ENCODE peak calls at places on chromosomes 6 and 20, in five cellular contexts. One of them, this sample, is unnamed. For H3K4me1, the result is how much of the 10 kb centered on the place peaks cover.

GRCh38 chr20:33669224-33669623 is 2.5 kb downstream of the ACTL10 start:
- DNase-seq in GM23338: no peak
- DNase-seq in K562: no peak
- DNase-seq in HCT116: no peak
- DNase-seq in endothelial cell of umbilical vein: no peak
- DNase-seq in this sample: no peak

GRCh38 chr20:58127731-58128130 is 100.7 kb downstream of the ANKRD60 start:
- DNase-seq in GM23338: no peak
- DNase-seq in HCT116: peak
- DNase-seq in endothelial cell of umbilical vein: peak
- DNase-seq in K562: no peak
- DNase-seq in this sample: peak

GRCh38 chr6:166008441-166009369 is 158.9 kb downstream of the TBXT start:
- DNase-seq in HCT116: no peak
- DNase-seq in K562: no peak
- DNase-seq in endothelial cell of umbilical vein: no peak
- DNase-seq in GM23338: peak
- DNase-seq in this sample: no peak

GRCh38 chr6:142009647-142010046 is 123.1 kb upstream of the GJE1 start:
- DNase-seq in endothelial cell of umbilical vein: no peak
- DNase-seq in HCT116: peak
- DNase-seq in K562: no peak
- DNase-seq in GM23338: no peak
- DNase-seq in this sample: no peak

GRCh38 chr6:35046862-35047261 is 94.3 kb downstream of the TCP11 start:
- DNase-seq in GM23338: no peak
- DNase-seq in HCT116: no peak
- DNase-seq in K562: no peak
- DNase-seq in endothelial cell of umbilical vein: peak
- DNase-seq in this sample: no peak

GRCh38 chr6:122568865-122569264 is 41.3 kb upstream of the PKIB start:
- DNase-seq in K562: no peak
- DNase-seq in endothelial cell of umbilical vein: no peak
- DNase-seq in HCT116: no peak
- DNase-seq in GM23338: no peak
- DNase-seq in this sample: no peak

GRCh38 chr6:165031491-165031890 is 277.9 kb downstream of the C6orf118 start:
- DNase-seq in K562: no peak
- DNase-seq in HCT116: no peak
- DNase-seq in endothelial cell of umbilical vein: no peak
- DNase-seq in GM23338: no peak
- DNase-seq in this sample: no peak

GRCh38 chr6:20211941-20212391 is 303 bp downstream of the MBOAT1 start:
- DNase-seq in K562: peak
- DNase-seq in endothelial cell of umbilical vein: no peak
- DNase-seq in HCT116: no peak
- DNase-seq in GM23338: peak
- DNase-seq in this sample: no peak

GRCh38 chr6:104400844-104401243 is 458.9 kb downstream of the HACE1 start:
- DNase-seq in GM23338: peak
- DNase-seq in K562: no peak
- DNase-seq in HCT116: no peak
- DNase-seq in endothelial cell of umbilical vein: no peak
- DNase-seq in this sample: no peak

GRCh38 chr6:1678201-1678600 is 68.5 kb downstream of the FOXC1 start:
- DNase-seq in HCT116: no peak
- DNase-seq in K562: no peak
- DNase-seq in endothelial cell of umbilical vein: peak
- DNase-seq in GM23338: peak
- DNase-seq in this sample: no peak

GRCh38 chr6:134665029-134665723 is 284.7 kb downstream of the ALDH8A1 start:
- DNase-seq in endothelial cell of umbilical vein: no peak
- DNase-seq in K562: no peak
- DNase-seq in HCT116: no peak
- DNase-seq in GM23338: no peak
- DNase-seq in this sample: no peak

GRCh38 chr6:74431873-74432272 is 735.9 kb downstream of the CD109 start:
- DNase-seq in K562: no peak
- DNase-seq in endothelial cell of umbilical vein: no peak
- DNase-seq in GM23338: no peak
- DNase-seq in HCT116: no peak
- DNase-seq in this sample: no peak

GRCh38 chr20:38109025-38109541 is 56.0 kb downstream of the TGM2 start:
- DNase-seq in HCT116: no peak
- DNase-seq in K562: no peak
- DNase-seq in GM23338: no peak
- DNase-seq in endothelial cell of umbilical vein: no peak
- DNase-seq in this sample: no peak

GRCh38 chr20:7622399-7622961 is 317.8 kb downstream of the HAO1 start:
- DNase-seq in K562: no peak
- DNase-seq in HCT116: no peak
- DNase-seq in endothelial cell of umbilical vein: no peak
- DNase-seq in GM23338: no peak
- DNase-seq in this sample: no peak

GRCh38 chr6:55632953-55633352 is 54.0 kb upstream of the HMGCLL1 start:
- DNase-seq in endothelial cell of umbilical vein: no peak
- DNase-seq in HCT116: no peak
- DNase-seq in K562: no peak
- DNase-seq in GM23338: no peak
- DNase-seq in this sample: no peak

GRCh38 chr6:18242062-18242851 is 22.1 kb downstream of the DEK start:
- DNase-seq in HCT116: peak
- DNase-seq in K562: no peak
- DNase-seq in GM23338: no peak
- DNase-seq in endothelial cell of umbilical vein: peak
- DNase-seq in this sample: no peak

GRCh38 chr20:7736336-7736735 is 203.9 kb downstream of the HAO1 start:
- DNase-seq in HCT116: no peak
- DNase-seq in endothelial cell of umbilical vein: peak
- DNase-seq in GM23338: no peak
- DNase-seq in K562: no peak
- DNase-seq in this sample: no peak

GRCh38 chr6:48744948-48745347 is 634.0 kb upstream of the PTCHD4 start:
- DNase-seq in GM23338: no peak
- DNase-seq in endothelial cell of umbilical vein: no peak
- DNase-seq in HCT116: no peak
- DNase-seq in K562: no peak
- DNase-seq in this sample: no peak

GRCh38 chr20:59751075-59751711 is 146.9 kb downstream of the PHACTR3 start:
- DNase-seq in GM23338: peak
- DNase-seq in HCT116: peak
- DNase-seq in endothelial cell of umbilical vein: no peak
- DNase-seq in K562: peak
- DNase-seq in this sample: no peak

GRCh38 chr6:167904791-167905190 is 78.1 kb downstream of the AFDN start:
- DNase-seq in endothelial cell of umbilical vein: no peak
- DNase-seq in HCT116: no peak
- DNase-seq in K562: no peak
- DNase-seq in GM23338: peak
- DNase-seq in this sample: no peak

GRCh38 chr6:165664553-165665383 is 1.7 kb upstream of the PDE10A start:
- DNase-seq in HCT116: no peak
- DNase-seq in GM23338: peak
- DNase-seq in endothelial cell of umbilical vein: no peak
- DNase-seq in K562: no peak
- DNase-seq in this sample: no peak

GRCh38 chr20:23245553-23246128 is 105.0 kb upstream of the NXT1 start:
- DNase-seq in K562: peak
- DNase-seq in HCT116: no peak
- DNase-seq in endothelial cell of umbilical vein: peak
- DNase-seq in GM23338: peak
- DNase-seq in this sample: peak

GRCh38 chr6:21317634-21318033 is 275.9 kb upstream of the SOX4 start:
- DNase-seq in endothelial cell of umbilical vein: no peak
- DNase-seq in K562: no peak
- DNase-seq in HCT116: no peak
- DNase-seq in GM23338: no peak
- DNase-seq in this sample: no peak

GRCh38 chr6:13278184-13278583 is 50.2 kb downstream of the TBC1D7 start:
- DNase-seq in endothelial cell of umbilical vein: no peak
- DNase-seq in HCT116: no peak
- DNase-seq in GM23338: peak
- DNase-seq in K562: no peak
- DNase-seq in this sample: no peak

GRCh38 chr6:43516697-43517502 is at the start of the genes POLR1C and YIPF3:
- DNase-seq in GM23338: peak
- DNase-seq in endothelial cell of umbilical vein: peak
- DNase-seq in K562: peak
- DNase-seq in HCT116: peak
- DNase-seq in this sample: peak
- H3K4me1 ChIP-seq in GM23338: under half
- H3K4me1 ChIP-seq in endothelial cell of umbilical vein: under half
- H3K4me1 ChIP-seq in K562: under half
- H3K4me1 ChIP-seq in HCT116: under half
- H3K4me1 ChIP-seq in this sample: under half

DNA sequence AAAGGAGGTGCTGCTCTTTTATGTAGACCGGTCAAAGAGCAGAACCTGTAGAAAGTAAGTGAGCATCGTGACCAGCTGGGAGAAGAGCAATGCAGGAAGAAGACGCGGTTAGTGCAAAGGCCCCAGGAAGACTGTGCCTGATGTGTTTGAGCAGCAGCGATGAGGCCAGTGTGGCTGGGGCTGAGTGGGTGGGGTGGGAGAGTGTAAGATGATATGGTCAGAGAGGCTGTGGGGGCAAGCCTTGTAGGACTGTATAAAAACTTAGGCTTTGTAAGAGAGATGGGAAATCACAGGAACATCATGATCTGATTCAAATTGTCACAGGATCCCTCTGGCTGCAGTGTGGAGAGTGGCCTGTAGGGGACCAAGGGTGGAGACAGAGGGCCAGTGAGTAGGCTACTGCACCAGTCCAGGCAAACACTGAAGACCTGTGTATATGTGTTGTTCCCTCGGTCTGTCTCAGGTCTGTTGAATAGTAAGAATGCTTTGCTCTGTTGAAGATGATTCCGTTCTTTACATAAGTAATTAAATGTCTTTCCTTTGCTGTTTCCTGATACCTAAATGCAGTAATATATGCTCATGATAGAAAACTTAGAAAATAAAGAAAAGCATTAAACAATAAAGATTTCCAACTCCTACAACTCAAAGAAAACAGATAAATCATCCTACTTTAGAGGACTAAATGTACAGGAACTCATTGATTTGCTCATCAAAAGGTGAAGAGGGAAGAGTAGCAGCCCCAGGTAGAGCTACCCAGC is 23.6 kb upstream of the WFDC2 start:
- DNase-seq in endothelial cell of umbilical vein: no peak
- DNase-seq in K562: peak
- DNase-seq in GM23338: peak
- DNase-seq in HCT116: peak
- DNase-seq in this sample: no peak
- TF ChIP-seq CTCF in endothelial cell of umbilical vein: peak
- TF ChIP-seq CTCF in K562: peak
- TF ChIP-seq CTCF in GM23338: peak
- TF ChIP-seq CTCF in HCT116: peak
- TF ChIP-seq CTCF in this sample: peak

GRCh38 chr6:108164815-108165706 is 761 bp upstream of the NR2E1 start:
- DNase-seq in GM23338: peak
- DNase-seq in endothelial cell of umbilical vein: no peak
- DNase-seq in K562: no peak
- DNase-seq in HCT116: no peak
- DNase-seq in this sample: no peak
- TF ChIP-seq EZH2 in GM23338: peak
- TF ChIP-seq EZH2 in endothelial cell of umbilical vein: peak
- TF ChIP-seq EZH2 in K562: no peak
- TF ChIP-seq EZH2 in HCT116: no peak
- TF ChIP-seq EZH2 in this sample: no peak

GRCh38 chr6:15358579-15359327 is 112.9 kb downstream of the JARID2 start:
- DNase-seq in GM23338: no peak
- DNase-seq in K562: no peak
- DNase-seq in HCT116: no peak
- DNase-seq in endothelial cell of umbilical vein: no peak
- DNase-seq in this sample: no peak

GRCh38 chr6:15355683-15356099 is 109.8 kb downstream of the JARID2 start:
- DNase-seq in GM23338: no peak
- DNase-seq in HCT116: no peak
- DNase-seq in K562: no peak
- DNase-seq in endothelial cell of umbilical vein: no peak
- DNase-seq in this sample: no peak

GRCh38 chr6:15360300-15360699 is 114.4 kb downstream of the JARID2 start:
- DNase-seq in HCT116: no peak
- DNase-seq in K562: no peak
- DNase-seq in GM23338: no peak
- DNase-seq in endothelial cell of umbilical vein: no peak
- DNase-seq in this sample: no peak

GRCh38 chr6:15359335-15359862 is 113.5 kb downstream of the JARID2 start:
- DNase-seq in GM23338: no peak
- DNase-seq in endothelial cell of umbilical vein: no peak
- DNase-seq in HCT116: no peak
- DNase-seq in K562: no peak
- DNase-seq in this sample: no peak

GRCh38 chr6:15357832-15358231 is 112.0 kb downstream of the JARID2 start:
- DNase-seq in endothelial cell of umbilical vein: no peak
- DNase-seq in K562: no peak
- DNase-seq in GM23338: no peak
- DNase-seq in HCT116: no peak
- DNase-seq in this sample: no peak
- H3K4me1 ChIP-seq in endothelial cell of umbilical vein: under half
- H3K4me1 ChIP-seq in K562: under half
- H3K4me1 ChIP-seq in GM23338: half or more
- H3K4me1 ChIP-seq in HCT116: under half
- H3K4me1 ChIP-seq in this sample: under half

DNA sequence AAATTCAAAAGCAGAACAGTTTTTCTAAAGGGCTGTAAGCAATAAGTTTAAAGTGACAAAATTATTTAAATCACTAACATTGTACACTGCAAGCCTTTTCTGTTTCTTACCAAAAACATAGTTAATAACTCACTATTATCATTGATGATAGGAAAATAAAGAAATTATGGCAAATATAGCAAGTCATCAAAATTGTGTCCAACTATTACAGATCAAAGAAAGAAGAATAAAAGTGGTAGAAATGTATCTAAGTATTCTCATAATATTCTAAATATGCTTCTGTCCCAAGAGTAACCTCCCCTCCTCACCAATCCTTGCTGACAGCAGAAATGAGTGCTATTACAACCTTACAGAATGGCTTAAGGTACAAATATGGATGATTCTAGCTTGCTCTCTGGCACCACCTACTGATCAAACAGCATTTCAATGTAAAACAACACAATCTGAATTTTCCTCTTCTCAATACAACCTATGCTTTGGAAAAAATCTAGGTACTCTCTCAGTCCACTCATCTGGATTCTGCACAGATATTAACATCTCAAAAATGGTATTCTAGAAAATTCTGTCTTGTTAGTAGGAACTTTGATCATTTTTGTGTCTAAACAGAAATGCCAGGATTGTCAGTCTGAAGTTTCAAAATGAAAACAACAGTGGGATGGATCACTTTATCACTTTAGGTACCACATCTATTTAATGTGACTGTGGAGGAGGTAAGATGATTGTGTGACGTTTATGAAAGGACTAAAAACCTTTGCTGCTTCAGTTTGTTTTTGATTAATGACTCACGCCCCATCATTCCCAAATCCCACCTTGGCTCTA is 40.9 kb downstream of the ZFP64 start:
- DNase-seq in HCT116: peak
- DNase-seq in K562: peak
- DNase-seq in endothelial cell of umbilical vein: peak
- DNase-seq in GM23338: peak
- DNase-seq in this sample: no peak
- TF ChIP-seq CTCF in HCT116: peak
- TF ChIP-seq CTCF in K562: peak
- TF ChIP-seq CTCF in endothelial cell of umbilical vein: peak
- TF ChIP-seq CTCF in GM23338: peak
- TF ChIP-seq CTCF in this sample: peak

GRCh38 chr20:41134362-41135186 is 2.8 kb upstream of the PLCG1 start:
- DNase-seq in K562: no peak
- DNase-seq in HCT116: no peak
- DNase-seq in GM23338: no peak
- DNase-seq in endothelial cell of umbilical vein: no peak
- DNase-seq in this sample: no peak
- TF ChIP-seq EZH2 in K562: no peak
- TF ChIP-seq EZH2 in HCT116: no peak
- TF ChIP-seq EZH2 in GM23338: no peak
- TF ChIP-seq EZH2 in endothelial cell of umbilical vein: no peak
- TF ChIP-seq EZH2 in this sample: no peak